ENCODE peak calls at places on chromosomes 3 and 15, in seven cellular contexts. U, D, X, C, M, P and A are unnamed samples.

GRCh38 chr15:66504563-66505429 is at the start of the genes RPL4 and ZWILCH:
- DNase-seq in U (peak; percentile 85), D (peak; percentile 91), X (peak; percentile 86), C (peak; percentile 82), M (peak; percentile 43), P (peak; percentile 84), A (peak; percentile 95)

GRCh38 chr3:105355355-105356063 is 11.2 kb upstream of the ALCAM start:
- DNase-seq in U (no peak), D (peak; percentile 86), X (no peak), C (peak; percentile 80), M (no peak), P (no peak), A (no peak)

GRCh38 chr15:74127954-74128784 is 2.2 kb upstream of the ISLR2 start:
- DNase-seq in U (peak; percentile 16), D (peak; percentile 29), X (no peak), C (no peak), M (no peak), P (no peak), A (no peak)

GRCh38 chr3:8596706-8597514 is 47.7 kb downstream of the SSUH2 start:
- DNase-seq in U (no peak), D (no peak), X (no peak), C (no peak), M (no peak), P (no peak), A (no peak)

GRCh38 chr15:67134577-67135492 is 69.4 kb downstream of the SMAD3 start:
- DNase-seq in U (no peak), D (no peak), X (no peak), C (no peak), M (no peak), P (no peak), A (no peak)

GRCh38 chr3:27279153-27279552 is 90.0 kb downstream of the NEK10 start:
- DNase-seq in U (no peak), D (peak; percentile 13), X (no peak), C (no peak), M (peak; percentile 1), P (no peak), A (peak; percentile 9)

GRCh38 chr3:52317601-52318000 is 1.5 kb downstream of the DNAH1 start:
- DNase-seq in U (no peak), D (peak; percentile 51), X (no peak), C (no peak), M (no peak), P (peak; percentile 66), A (no peak)

GRCh38 chr15:74844319-74845207 is 1.6 kb upstream of the ULK3 start:
- DNase-seq in U (no peak), D (no peak), X (no peak), C (no peak), M (no peak), P (no peak), A (no peak)

GRCh38 chr15:68789041-68789920 is 31.4 kb downstream of the ANP32A start:
- DNase-seq in U (no peak), D (no peak), X (no peak), C (no peak), M (no peak), P (no peak), A (no peak)

GRCh38 chr3:73056365-73057150 is 4.9 kb upstream of the EBLN2 start:
- DNase-seq in U (peak; percentile 32), D (peak; percentile 65), X (peak; percentile 12), C (no peak), M (no peak), P (peak; percentile 17), A (peak; percentile 47)

GRCh38 chr3:143358155-143358792 is 238.7 kb downstream of the CHST2 start:
- DNase-seq in U (no peak), D (no peak), X (no peak), C (no peak), M (no peak), P (no peak), A (no peak)

GRCh38 chr15:88918738-88919137 is 5.6 kb upstream of the MFGE8 start:
- DNase-seq in U (peak; percentile 94), D (peak; percentile 97), X (no peak), C (peak; percentile 90), M (no peak), P (no peak), A (no peak)

GRCh38 chr3:21694506-21694905 is 56.5 kb downstream of the ZNF385D start:
- DNase-seq in U (no peak), D (no peak), X (no peak), C (no peak), M (no peak), P (no peak), A (no peak)

GRCh38 chr15:100779331-100780207 is 100.1 kb upstream of the ALDH1A3 start:
- DNase-seq in U (no peak), D (no peak), X (no peak), C (peak; percentile 0), M (no peak), P (no peak), A (no peak)

GRCh38 chr15:66133247-66133646 is 120.3 kb downstream of the MEGF11 start:
- DNase-seq in U (no peak), D (no peak), X (no peak), C (no peak), M (peak; percentile 74), P (no peak), A (no peak)

GRCh38 chr3:176916777-176917176 is 280.5 kb downstream of the TBL1XR1 start:
- DNase-seq in U (no peak), D (no peak), X (no peak), C (no peak), M (no peak), P (no peak), A (no peak)

GRCh38 chr3:30448436-30448835 is 158.0 kb upstream of the TGFBR2 start:
- DNase-seq in U (no peak), D (no peak), X (no peak), C (no peak), M (no peak), P (no peak), A (no peak)

GRCh38 chr3:157429703-157430102 is 6.9 kb upstream of the PTX3 start:
- DNase-seq in U (peak; percentile 12), D (peak; percentile 78), X (no peak), C (peak; percentile 52), M (no peak), P (no peak), A (no peak)

GRCh38 chr15:94532226-94532625 is 300.9 kb downstream of the MCTP2 start:
- DNase-seq in U (no peak), D (no peak), X (no peak), C (no peak), M (no peak), P (no peak), A (no peak)

GRCh38 chr15:79041598-79042175 is 48.9 kb downstream of the RASGRF1 start:
- DNase-seq in U (no peak), D (no peak), X (no peak), C (no peak), M (no peak), P (no peak), A (no peak)